ENCODE peak calls at places on chromosomes 2 and 18, in seven cellular contexts. One of them, this sample, is unnamed.

GRCh38 chr2:57888463-57888862 is 158.1 kb upstream of the VRK2 start:
- DNase-seq in stimulated activated CD4-positive, alpha-beta T cell treated with anti-CD3 and anti-CD28 coated beads, Interleukin-15, amount 100 ng/mL, for 1 hour: no peak
- DNase-seq in KBM-7: no peak
- DNase-seq in sciatic nerve: no peak
- DNase-seq in NAMALWA: no peak
- DNase-seq in posterior cingulate gyrus: no peak
- DNase-seq in CD4-positive, CD25-positive, alpha-beta regulatory T cell: no peak
- DNase-seq in this sample: no peak

GRCh38 chr2:64889803-64890202 is 99.4 kb upstream of the SLC1A4 start:
- DNase-seq in stimulated activated CD4-positive, alpha-beta T cell treated with anti-CD3 and anti-CD28 coated beads, Interleukin-15, amount 100 ng/mL, for 1 hour: no peak
- DNase-seq in KBM-7: no peak
- DNase-seq in sciatic nerve: no peak
- DNase-seq in NAMALWA: no peak
- DNase-seq in posterior cingulate gyrus: no peak
- DNase-seq in CD4-positive, CD25-positive, alpha-beta regulatory T cell: no peak
- DNase-seq in this sample: no peak

GRCh38 chr18:61551586-61551985 is 218.4 kb downstream of the CDH20 start:
- DNase-seq in stimulated activated CD4-positive, alpha-beta T cell treated with anti-CD3 and anti-CD28 coated beads, Interleukin-15, amount 100 ng/mL, for 1 hour: no peak
- DNase-seq in KBM-7: peak
- DNase-seq in sciatic nerve: no peak
- DNase-seq in NAMALWA: peak
- DNase-seq in posterior cingulate gyrus: no peak
- DNase-seq in CD4-positive, CD25-positive, alpha-beta regulatory T cell: peak
- DNase-seq in this sample: peak

GRCh38 chr2:229489016-229489415 is 217.9 kb upstream of the PID1 start:
- DNase-seq in stimulated activated CD4-positive, alpha-beta T cell treated with anti-CD3 and anti-CD28 coated beads, Interleukin-15, amount 100 ng/mL, for 1 hour: no peak
- DNase-seq in KBM-7: no peak
- DNase-seq in sciatic nerve: no peak
- DNase-seq in NAMALWA: no peak
- DNase-seq in posterior cingulate gyrus: peak
- DNase-seq in CD4-positive, CD25-positive, alpha-beta regulatory T cell: no peak
- DNase-seq in this sample: peak

GRCh38 chr2:47888581-47889280 is 17.6 kb downstream of the FBXO11 start:
- DNase-seq in stimulated activated CD4-positive, alpha-beta T cell treated with anti-CD3 and anti-CD28 coated beads, Interleukin-15, amount 100 ng/mL, for 1 hour: no peak
- DNase-seq in KBM-7: no peak
- DNase-seq in sciatic nerve: no peak
- DNase-seq in NAMALWA: peak
- DNase-seq in posterior cingulate gyrus: no peak
- DNase-seq in CD4-positive, CD25-positive, alpha-beta regulatory T cell: peak
- DNase-seq in this sample: peak

GRCh38 chr2:147609301-147609700 is 235.5 kb upstream of the ACVR2A start:
- DNase-seq in stimulated activated CD4-positive, alpha-beta T cell treated with anti-CD3 and anti-CD28 coated beads, Interleukin-15, amount 100 ng/mL, for 1 hour: no peak
- DNase-seq in KBM-7: no peak
- DNase-seq in sciatic nerve: no peak
- DNase-seq in NAMALWA: no peak
- DNase-seq in posterior cingulate gyrus: no peak
- DNase-seq in CD4-positive, CD25-positive, alpha-beta regulatory T cell: no peak
- DNase-seq in this sample: no peak

GRCh38 chr2:127004893-127005600 is 101.9 kb downstream of the BIN1 start:
- DNase-seq in stimulated activated CD4-positive, alpha-beta T cell treated with anti-CD3 and anti-CD28 coated beads, Interleukin-15, amount 100 ng/mL, for 1 hour: no peak
- DNase-seq in KBM-7: no peak
- DNase-seq in sciatic nerve: no peak
- DNase-seq in NAMALWA: no peak
- DNase-seq in posterior cingulate gyrus: no peak
- DNase-seq in CD4-positive, CD25-positive, alpha-beta regulatory T cell: no peak
- DNase-seq in this sample: no peak

GRCh38 chr2:43484323-43484930 is 111.4 kb downstream of the THADA start:
- DNase-seq in stimulated activated CD4-positive, alpha-beta T cell treated with anti-CD3 and anti-CD28 coated beads, Interleukin-15, amount 100 ng/mL, for 1 hour: no peak
- DNase-seq in KBM-7: peak
- DNase-seq in sciatic nerve: no peak
- DNase-seq in NAMALWA: peak
- DNase-seq in posterior cingulate gyrus: no peak
- DNase-seq in CD4-positive, CD25-positive, alpha-beta regulatory T cell: peak
- DNase-seq in this sample: peak

GRCh38 chr2:197174539-197175094 is 136.0 kb downstream of the ANKRD44 start:
- DNase-seq in stimulated activated CD4-positive, alpha-beta T cell treated with anti-CD3 and anti-CD28 coated beads, Interleukin-15, amount 100 ng/mL, for 1 hour: no peak
- DNase-seq in KBM-7: no peak
- DNase-seq in sciatic nerve: no peak
- DNase-seq in NAMALWA: no peak
- DNase-seq in posterior cingulate gyrus: no peak
- DNase-seq in CD4-positive, CD25-positive, alpha-beta regulatory T cell: no peak
- DNase-seq in this sample: peak

GRCh38 chr2:18413794-18414396 is 146.6 kb downstream of the RDH14 start:
- DNase-seq in stimulated activated CD4-positive, alpha-beta T cell treated with anti-CD3 and anti-CD28 coated beads, Interleukin-15, amount 100 ng/mL, for 1 hour: no peak
- DNase-seq in KBM-7: no peak
- DNase-seq in sciatic nerve: no peak
- DNase-seq in NAMALWA: no peak
- DNase-seq in posterior cingulate gyrus: no peak
- DNase-seq in CD4-positive, CD25-positive, alpha-beta regulatory T cell: no peak
- DNase-seq in this sample: peak

GRCh38 chr18:35117951-35118411 is 76.8 kb downstream of the MAPRE2 start:
- DNase-seq in stimulated activated CD4-positive, alpha-beta T cell treated with anti-CD3 and anti-CD28 coated beads, Interleukin-15, amount 100 ng/mL, for 1 hour: no peak
- DNase-seq in KBM-7: no peak
- DNase-seq in sciatic nerve: no peak
- DNase-seq in NAMALWA: no peak
- DNase-seq in posterior cingulate gyrus: no peak
- DNase-seq in CD4-positive, CD25-positive, alpha-beta regulatory T cell: no peak
- DNase-seq in this sample: peak

GRCh38 chr2:42819160-42819559 is 26.8 kb upstream of the HAAO start:
- DNase-seq in stimulated activated CD4-positive, alpha-beta T cell treated with anti-CD3 and anti-CD28 coated beads, Interleukin-15, amount 100 ng/mL, for 1 hour: no peak
- DNase-seq in KBM-7: peak
- DNase-seq in sciatic nerve: no peak
- DNase-seq in NAMALWA: no peak
- DNase-seq in posterior cingulate gyrus: no peak
- DNase-seq in CD4-positive, CD25-positive, alpha-beta regulatory T cell: no peak
- DNase-seq in this sample: no peak

GRCh38 chr2:40412456-40412855 is 39.4 kb downstream of the SLC8A1 start:
- DNase-seq in stimulated activated CD4-positive, alpha-beta T cell treated with anti-CD3 and anti-CD28 coated beads, Interleukin-15, amount 100 ng/mL, for 1 hour: no peak
- DNase-seq in KBM-7: no peak
- DNase-seq in sciatic nerve: no peak
- DNase-seq in NAMALWA: no peak
- DNase-seq in posterior cingulate gyrus: no peak
- DNase-seq in CD4-positive, CD25-positive, alpha-beta regulatory T cell: no peak
- DNase-seq in this sample: no peak

GRCh38 chr18:22282311-22283235 is 113.2 kb downstream of the GATA6 start:
- DNase-seq in stimulated activated CD4-positive, alpha-beta T cell treated with anti-CD3 and anti-CD28 coated beads, Interleukin-15, amount 100 ng/mL, for 1 hour: no peak
- DNase-seq in KBM-7: no peak
- DNase-seq in sciatic nerve: no peak
- DNase-seq in NAMALWA: no peak
- DNase-seq in posterior cingulate gyrus: no peak
- DNase-seq in CD4-positive, CD25-positive, alpha-beta regulatory T cell: peak
- DNase-seq in this sample: peak

GRCh38 chr18:66599190-66599589 is 4.7 kb downstream of the CDH19 start:
- DNase-seq in stimulated activated CD4-positive, alpha-beta T cell treated with anti-CD3 and anti-CD28 coated beads, Interleukin-15, amount 100 ng/mL, for 1 hour: no peak
- DNase-seq in KBM-7: no peak
- DNase-seq in sciatic nerve: no peak
- DNase-seq in NAMALWA: no peak
- DNase-seq in posterior cingulate gyrus: no peak
- DNase-seq in CD4-positive, CD25-positive, alpha-beta regulatory T cell: no peak
- DNase-seq in this sample: no peak

GRCh38 chr18:41372266-41372665 is 582.8 kb upstream of the PIK3C3 start:
- DNase-seq in stimulated activated CD4-positive, alpha-beta T cell treated with anti-CD3 and anti-CD28 coated beads, Interleukin-15, amount 100 ng/mL, for 1 hour: no peak
- DNase-seq in KBM-7: no peak
- DNase-seq in sciatic nerve: no peak
- DNase-seq in NAMALWA: no peak
- DNase-seq in posterior cingulate gyrus: no peak
- DNase-seq in CD4-positive, CD25-positive, alpha-beta regulatory T cell: no peak
- DNase-seq in this sample: no peak

GRCh38 chr2:98669675-98670074 is 61.3 kb downstream of the MGAT4A start:
- DNase-seq in stimulated activated CD4-positive, alpha-beta T cell treated with anti-CD3 and anti-CD28 coated beads, Interleukin-15, amount 100 ng/mL, for 1 hour: no peak
- DNase-seq in KBM-7: no peak
- DNase-seq in sciatic nerve: no peak
- DNase-seq in NAMALWA: no peak
- DNase-seq in posterior cingulate gyrus: no peak
- DNase-seq in CD4-positive, CD25-positive, alpha-beta regulatory T cell: no peak
- DNase-seq in this sample: peak

GRCh38 chr2:134041877-134042276 is 212.0 kb upstream of the MGAT5 start:
- DNase-seq in stimulated activated CD4-positive, alpha-beta T cell treated with anti-CD3 and anti-CD28 coated beads, Interleukin-15, amount 100 ng/mL, for 1 hour: no peak
- DNase-seq in KBM-7: no peak
- DNase-seq in sciatic nerve: no peak
- DNase-seq in NAMALWA: no peak
- DNase-seq in posterior cingulate gyrus: no peak
- DNase-seq in CD4-positive, CD25-positive, alpha-beta regulatory T cell: no peak
- DNase-seq in this sample: no peak

GRCh38 chr2:196453613-196454047 is 185.9 kb upstream of the CCDC150 start:
- DNase-seq in stimulated activated CD4-positive, alpha-beta T cell treated with anti-CD3 and anti-CD28 coated beads, Interleukin-15, amount 100 ng/mL, for 1 hour: no peak
- DNase-seq in KBM-7: peak
- DNase-seq in sciatic nerve: no peak
- DNase-seq in NAMALWA: peak
- DNase-seq in posterior cingulate gyrus: no peak
- DNase-seq in CD4-positive, CD25-positive, alpha-beta regulatory T cell: peak
- DNase-seq in this sample: peak